ENCODE peak calls at places on chromosomes 11 and 22, in eight cellular contexts. M is anterior cingulate cortex, K is M059J, G is MV-4-11, A is Panc1, V is lung, T is B cell, X is colonic mucosa. S is an unnamed sample.

GRCh38 chr11:78019808-78020207 is 3.3 kb downstream of the KCTD14 start:
- DNase-seq in V (no peak), T (no peak), G (no peak), A (no peak), X (no peak), K (peak), M (no peak), S (peak)

GRCh38 chr11:8250446-8250845 is 13.2 kb downstream of the LMO1 start:
- DNase-seq in A (no peak), M (no peak), X (no peak), V (no peak), K (no peak), T (no peak), G (no peak), S (no peak)

GRCh38 chr22:42685941-42686666 is 34.6 kb downstream of the A4GALT start:
- DNase-seq in V (no peak), X (peak), M (no peak), K (no peak), T (no peak), A (no peak), G (peak), S (no peak)

GRCh38 chr11:44634401-44635281 is 69.2 kb downstream of the CD82 start:
- DNase-seq in V (peak), X (no peak), T (no peak), K (peak), M (peak), A (no peak), G (peak), S (peak)

GRCh38 chr11:102367364-102367763 is 20.4 kb downstream of the BIRC2 start:
- DNase-seq in V (no peak), G (peak), X (no peak), K (no peak), A (no peak), T (no peak), M (no peak), S (peak)

GRCh38 chr22:32643246-32643645 is 158.3 kb upstream of the TIMP3 start:
- DNase-seq in K (no peak), T (no peak), A (no peak), V (no peak), G (no peak), M (no peak), X (no peak), S (no peak)

GRCh38 chr11:87215236-87215635 is 177.5 kb downstream of the TMEM135 start:
- DNase-seq in K (peak), M (no peak), G (no peak), A (no peak), V (no peak), T (no peak), X (no peak), S (peak)

GRCh38 chr11:49208006-49208721 is at the start of gene FOLH1:
- DNase-seq in G (no peak), X (peak), M (peak), V (peak), A (no peak), T (no peak), K (peak), S (peak)

GRCh38 chr11:62501432-62501891 is 45.1 kb downstream of the AHNAK start:
- DNase-seq in A (no peak), X (no peak), T (no peak), K (peak), M (peak), V (no peak), G (no peak), S (no peak)

GRCh38 chr11:101327908-101328307 is 198.3 kb upstream of the PGR start:
- DNase-seq in K (no peak), M (no peak), X (no peak), V (no peak), A (no peak), G (peak), T (no peak), S (no peak)

GRCh38 chr11:116224154-116224888 is 548.5 kb downstream of the BUD13 start:
- DNase-seq in K (peak), V (peak), G (peak), A (peak), T (peak), X (peak), M (peak), S (peak)

GRCh38 chr22:20548806-20549205 is 41.4 kb downstream of the MED15 start:
- DNase-seq in A (no peak), V (no peak), K (no peak), X (no peak), G (no peak), M (no peak), T (no peak), S (no peak)

GRCh38 chr11:104870910-104871309 is 27.4 kb downstream of the CASP12 start:
- DNase-seq in T (no peak), M (no peak), V (no peak), X (no peak), G (no peak), A (no peak), K (peak), S (no peak)

GRCh38 chr11:120929090-120929489 is 94.8 kb upstream of the TBCEL start:
- DNase-seq in G (no peak), V (no peak), K (no peak), M (no peak), T (no peak), A (no peak), X (no peak), S (peak)

GRCh38 chr11:12802418-12803085 is 128.3 kb downstream of the TEAD1 start:
- DNase-seq in V (peak), X (peak), K (peak), A (no peak), M (no peak), T (no peak), G (no peak), S (peak)

GRCh38 chr11:1234054-1234720 is 11.3 kb downstream of the MUC5B start:
- DNase-seq in T (no peak), V (no peak), G (no peak), M (no peak), X (peak), K (no peak), A (no peak), S (no peak)

GRCh38 chr11:68753300-68753699 is 2.0 kb upstream of the TESMIN start:
- DNase-seq in K (no peak), A (no peak), V (no peak), X (no peak), G (no peak), T (no peak), M (no peak), S (no peak)

GRCh38 chr11:113305440-113306336 is 8.7 kb upstream of the TTC12 start:
- DNase-seq in G (peak), A (peak), V (peak), M (peak), X (peak), T (peak), K (peak), S (peak)

GRCh38 chr11:97756571-97757335 is 1264.0 kb upstream of the CNTN5 start:
- DNase-seq in T (no peak), A (no peak), V (no peak), K (peak), X (no peak), G (no peak), M (no peak), S (no peak)

GRCh38 chr11:34583818-34584217 is 37.1 kb upstream of the EHF start:
- DNase-seq in M (no peak), V (no peak), X (no peak), K (no peak), A (no peak), G (no peak), T (no peak), S (no peak)

GRCh38 chr22:50724616-50725015 is 13.4 kb upstream of the ACR start:
- DNase-seq in K (no peak), V (no peak), T (no peak), M (no peak), A (no peak), G (no peak), X (no peak), S (no peak)

GRCh38 chr11:130124096-130124495 is 35.5 kb upstream of the ST14 start:
- DNase-seq in K (peak), T (no peak), V (peak), X (no peak), G (peak), A (peak), M (no peak), S (peak)

S was measured in kidney tubule cell.